ENCODE peak calls at places on chromosomes 2 and 18, in eight cellular contexts. One of them, this sample, is unnamed. For H3K4me1, the result is how much of the 10 kb centered on the place peaks cover.

GRCh38 chr2:227653419-227653818 is 13.2 kb upstream of the SCYGR5 start:
- DNase-seq in hepatocyte: peak
- DNase-seq in OCI-LY7: no peak
- DNase-seq in GM23338: no peak
- DNase-seq in MM.1S: no peak
- DNase-seq in neural progenitor cell: no peak
- DNase-seq in PC-3: no peak
- DNase-seq in HCT116: no peak
- DNase-seq in this sample: peak

GRCh38 chr2:48165066-48165753 is 258.9 kb upstream of the FBXO11 start:
- DNase-seq in hepatocyte: no peak
- DNase-seq in OCI-LY7: no peak
- DNase-seq in GM23338: no peak
- DNase-seq in MM.1S: no peak
- DNase-seq in neural progenitor cell: no peak
- DNase-seq in PC-3: no peak
- DNase-seq in HCT116: no peak
- DNase-seq in this sample: no peak

GRCh38 chr2:84832772-84833461 is 48.0 kb downstream of the TRABD2A start:
- DNase-seq in hepatocyte: no peak
- DNase-seq in OCI-LY7: peak
- DNase-seq in GM23338: peak
- DNase-seq in MM.1S: no peak
- DNase-seq in neural progenitor cell: peak
- DNase-seq in PC-3: no peak
- DNase-seq in HCT116: no peak
- DNase-seq in this sample: no peak

GRCh38 chr2:127659408-127660290 is 13.7 kb downstream of the GPR17 start:
- DNase-seq in hepatocyte: no peak
- DNase-seq in OCI-LY7: no peak
- DNase-seq in GM23338: no peak
- DNase-seq in MM.1S: no peak
- DNase-seq in neural progenitor cell: no peak
- DNase-seq in PC-3: no peak
- DNase-seq in HCT116: no peak
- DNase-seq in this sample: no peak

GRCh38 chr2:85971369-85971768 is 82.6 kb upstream of the ST3GAL5 start:
- DNase-seq in hepatocyte: no peak
- DNase-seq in OCI-LY7: no peak
- DNase-seq in GM23338: no peak
- DNase-seq in MM.1S: no peak
- DNase-seq in neural progenitor cell: no peak
- DNase-seq in PC-3: peak
- DNase-seq in HCT116: no peak
- DNase-seq in this sample: peak

GRCh38 chr18:21141678-21142422 is 30.2 kb upstream of the ROCK1 start:
- DNase-seq in hepatocyte: no peak
- DNase-seq in OCI-LY7: no peak
- DNase-seq in GM23338: peak
- DNase-seq in MM.1S: no peak
- DNase-seq in neural progenitor cell: no peak
- DNase-seq in PC-3: no peak
- DNase-seq in HCT116: no peak
- DNase-seq in this sample: peak

GRCh38 chr2:240435457-240435954 is at the start of gene GPC1:
- DNase-seq in hepatocyte: peak
- DNase-seq in OCI-LY7: peak
- DNase-seq in GM23338: peak
- DNase-seq in MM.1S: peak
- DNase-seq in neural progenitor cell: peak
- DNase-seq in PC-3: peak
- DNase-seq in HCT116: peak
- DNase-seq in this sample: peak

GRCh38 chr2:1620081-1620480 is 124.2 kb downstream of the PXDN start:
- DNase-seq in hepatocyte: no peak
- DNase-seq in OCI-LY7: no peak
- DNase-seq in GM23338: no peak
- DNase-seq in MM.1S: no peak
- DNase-seq in neural progenitor cell: no peak
- DNase-seq in PC-3: no peak
- DNase-seq in HCT116: no peak
- DNase-seq in this sample: no peak

GRCh38 chr2:60212174-60212945 is 341.1 kb downstream of the BCL11A start:
- DNase-seq in hepatocyte: no peak
- DNase-seq in OCI-LY7: no peak
- DNase-seq in GM23338: no peak
- DNase-seq in MM.1S: no peak
- DNase-seq in neural progenitor cell: no peak
- DNase-seq in PC-3: no peak
- DNase-seq in HCT116: no peak
- DNase-seq in this sample: no peak

GRCh38 chr2:122704109-122704563 is 948.7 kb downstream of the TSN start:
- DNase-seq in hepatocyte: no peak
- DNase-seq in OCI-LY7: no peak
- DNase-seq in GM23338: no peak
- DNase-seq in MM.1S: no peak
- DNase-seq in neural progenitor cell: no peak
- DNase-seq in PC-3: no peak
- DNase-seq in HCT116: no peak
- DNase-seq in this sample: no peak

GRCh38 chr2:200483729-200484198 is 26.1 kb downstream of the KCTD18 start:
- DNase-seq in hepatocyte: peak
- DNase-seq in OCI-LY7: peak
- DNase-seq in GM23338: peak
- DNase-seq in MM.1S: no peak
- DNase-seq in neural progenitor cell: peak
- DNase-seq in PC-3: peak
- DNase-seq in HCT116: peak
- DNase-seq in this sample: peak

DNA sequence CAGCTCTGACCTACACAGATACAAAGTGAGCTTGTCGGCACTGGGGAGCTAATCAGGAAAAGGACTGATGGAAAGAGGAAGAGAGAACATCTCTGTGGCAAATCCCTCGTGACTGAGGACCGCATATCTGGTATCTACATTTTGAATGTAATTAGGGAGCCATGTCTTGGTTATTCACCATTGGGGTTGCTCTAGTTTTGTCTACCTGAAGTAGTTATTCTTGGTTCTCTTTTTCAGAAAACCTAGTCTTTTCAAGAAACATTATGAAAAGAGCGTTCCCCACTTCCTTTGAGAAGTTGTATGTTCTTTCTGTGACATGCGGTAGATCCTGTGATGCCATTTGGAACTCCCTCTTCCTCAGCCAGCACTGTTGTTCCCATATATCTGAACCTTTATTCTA is 104.4 kb downstream of the DOCK10 start:
- DNase-seq in hepatocyte: no peak
- DNase-seq in OCI-LY7: peak
- DNase-seq in GM23338: peak
- DNase-seq in MM.1S: no peak
- DNase-seq in neural progenitor cell: no peak
- DNase-seq in PC-3: no peak
- DNase-seq in HCT116: no peak
- DNase-seq in this sample: no peak
- H3K4me1 ChIP-seq in hepatocyte: under half
- H3K4me1 ChIP-seq in OCI-LY7: under half
- H3K4me1 ChIP-seq in GM23338: under half
- H3K4me1 ChIP-seq in MM.1S: under half
- H3K4me1 ChIP-seq in neural progenitor cell: half or more
- H3K4me1 ChIP-seq in PC-3: under half
- H3K4me1 ChIP-seq in HCT116: under half
- H3K4me1 ChIP-seq in this sample: under half

GRCh38 chr2:207054521-207054920 is 111.2 kb downstream of the KLF7 start:
- DNase-seq in hepatocyte: no peak
- DNase-seq in OCI-LY7: no peak
- DNase-seq in GM23338: no peak
- DNase-seq in MM.1S: no peak
- DNase-seq in neural progenitor cell: no peak
- DNase-seq in PC-3: peak
- DNase-seq in HCT116: no peak
- DNase-seq in this sample: peak
- TF ChIP-seq EZH2phosphoT487 in hepatocyte: no peak
- TF ChIP-seq EZH2phosphoT487 in OCI-LY7: no peak
- TF ChIP-seq EZH2phosphoT487 in GM23338: no peak
- TF ChIP-seq EZH2phosphoT487 in MM.1S: no peak
- TF ChIP-seq EZH2phosphoT487 in neural progenitor cell: no peak
- TF ChIP-seq EZH2phosphoT487 in PC-3: no peak
- TF ChIP-seq EZH2phosphoT487 in HCT116: no peak
- TF ChIP-seq EZH2phosphoT487 in this sample: no peak

DNA sequence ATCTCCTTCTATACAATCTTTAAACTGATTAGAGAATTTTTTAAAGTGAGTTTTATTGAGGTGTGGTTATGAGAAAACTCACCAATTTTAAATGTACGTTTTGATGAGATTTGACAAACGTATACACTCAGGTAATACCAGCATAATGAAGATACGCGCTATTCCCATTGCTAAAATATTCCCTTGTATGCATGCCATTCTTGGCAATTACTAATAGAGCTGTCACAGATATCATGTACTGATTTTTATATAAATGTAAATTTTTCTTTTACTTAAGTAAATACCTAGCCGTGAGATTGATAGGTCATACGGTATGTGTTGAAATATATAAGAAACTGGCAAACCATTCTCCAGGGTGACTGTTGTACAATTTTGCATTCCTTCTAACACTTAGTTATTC is 384.7 kb downstream of the PTH2R start:
- DNase-seq in hepatocyte: no peak
- DNase-seq in OCI-LY7: no peak
- DNase-seq in GM23338: no peak
- DNase-seq in MM.1S: no peak
- DNase-seq in neural progenitor cell: no peak
- DNase-seq in PC-3: no peak
- DNase-seq in HCT116: no peak
- DNase-seq in this sample: no peak
- H2AFZ ChIP-seq in hepatocyte: no peak
- H2AFZ ChIP-seq in OCI-LY7: no peak
- H2AFZ ChIP-seq in GM23338: no peak
- H2AFZ ChIP-seq in MM.1S: no peak
- H2AFZ ChIP-seq in neural progenitor cell: no peak
- H2AFZ ChIP-seq in PC-3: no peak
- H2AFZ ChIP-seq in HCT116: no peak
- H2AFZ ChIP-seq in this sample: no peak

GRCh38 chr2:181126311-181126710 is 145.9 kb downstream of the UBE2E3 start:
- DNase-seq in hepatocyte: no peak
- DNase-seq in OCI-LY7: no peak
- DNase-seq in GM23338: no peak
- DNase-seq in MM.1S: no peak
- DNase-seq in neural progenitor cell: no peak
- DNase-seq in PC-3: no peak
- DNase-seq in HCT116: no peak
- DNase-seq in this sample: no peak

GRCh38 chr2:181130686-181131085 is 150.3 kb downstream of the UBE2E3 start:
- DNase-seq in hepatocyte: no peak
- DNase-seq in OCI-LY7: no peak
- DNase-seq in GM23338: no peak
- DNase-seq in MM.1S: no peak
- DNase-seq in neural progenitor cell: no peak
- DNase-seq in PC-3: no peak
- DNase-seq in HCT116: no peak
- DNase-seq in this sample: peak

GRCh38 chr2:181125364-181125763 is 145.0 kb downstream of the UBE2E3 start:
- DNase-seq in hepatocyte: no peak
- DNase-seq in OCI-LY7: no peak
- DNase-seq in GM23338: no peak
- DNase-seq in MM.1S: no peak
- DNase-seq in neural progenitor cell: no peak
- DNase-seq in PC-3: no peak
- DNase-seq in HCT116: no peak
- DNase-seq in this sample: no peak

GRCh38 chr2:181129654-181130053 is 149.2 kb downstream of the UBE2E3 start:
- DNase-seq in hepatocyte: no peak
- DNase-seq in OCI-LY7: no peak
- DNase-seq in GM23338: peak
- DNase-seq in MM.1S: no peak
- DNase-seq in neural progenitor cell: no peak
- DNase-seq in PC-3: no peak
- DNase-seq in HCT116: no peak
- DNase-seq in this sample: no peak

GRCh38 chr2:181128199-181128598 is 147.8 kb downstream of the UBE2E3 start:
- DNase-seq in hepatocyte: no peak
- DNase-seq in OCI-LY7: no peak
- DNase-seq in GM23338: no peak
- DNase-seq in MM.1S: no peak
- DNase-seq in neural progenitor cell: no peak
- DNase-seq in PC-3: no peak
- DNase-seq in HCT116: no peak
- DNase-seq in this sample: no peak
- H3K4me1 ChIP-seq in hepatocyte: under half
- H3K4me1 ChIP-seq in OCI-LY7: under half
- H3K4me1 ChIP-seq in GM23338: under half
- H3K4me1 ChIP-seq in MM.1S: under half
- H3K4me1 ChIP-seq in neural progenitor cell: under half
- H3K4me1 ChIP-seq in PC-3: under half
- H3K4me1 ChIP-seq in HCT116: under half
- H3K4me1 ChIP-seq in this sample: under half

GRCh38 chr2:120472891-120473309 is 127.0 kb downstream of the INHBB start:
- DNase-seq in hepatocyte: peak
- DNase-seq in OCI-LY7: no peak
- DNase-seq in GM23338: no peak
- DNase-seq in MM.1S: no peak
- DNase-seq in neural progenitor cell: no peak
- DNase-seq in PC-3: peak
- DNase-seq in HCT116: no peak
- DNase-seq in this sample: peak
- TF ChIP-seq EZH2phosphoT487 in hepatocyte: no peak
- TF ChIP-seq EZH2phosphoT487 in OCI-LY7: no peak
- TF ChIP-seq EZH2phosphoT487 in GM23338: no peak
- TF ChIP-seq EZH2phosphoT487 in MM.1S: no peak
- TF ChIP-seq EZH2phosphoT487 in neural progenitor cell: no peak
- TF ChIP-seq EZH2phosphoT487 in PC-3: no peak
- TF ChIP-seq EZH2phosphoT487 in HCT116: no peak
- TF ChIP-seq EZH2phosphoT487 in this sample: no peak

DNA sequence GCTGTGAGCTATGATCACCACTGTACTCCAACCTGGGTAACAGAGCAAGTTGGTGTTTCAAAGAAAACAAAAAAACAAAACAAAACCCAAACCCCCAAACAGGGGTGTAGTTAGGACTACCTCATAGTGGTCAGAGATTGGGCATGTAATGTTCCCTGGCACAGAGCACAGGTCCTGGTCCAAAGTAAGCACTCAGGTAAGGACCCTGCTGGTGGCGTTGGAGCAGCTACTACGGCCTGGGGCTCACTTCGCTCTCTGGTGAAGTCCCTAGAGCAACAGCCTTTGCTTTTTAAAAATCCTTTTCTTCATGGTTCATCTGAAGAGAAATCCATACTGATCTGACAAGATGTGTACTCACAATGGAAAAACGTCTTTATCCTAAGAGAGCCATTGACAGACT is 130.4 kb downstream of the ZNF236 start:
- DNase-seq in hepatocyte: no peak
- DNase-seq in OCI-LY7: no peak
- DNase-seq in GM23338: no peak
- DNase-seq in MM.1S: no peak
- DNase-seq in neural progenitor cell: no peak
- DNase-seq in PC-3: no peak
- DNase-seq in HCT116: no peak
- DNase-seq in this sample: no peak
- H2AFZ ChIP-seq in hepatocyte: no peak
- H2AFZ ChIP-seq in OCI-LY7: no peak
- H2AFZ ChIP-seq in GM23338: no peak
- H2AFZ ChIP-seq in MM.1S: no peak
- H2AFZ ChIP-seq in neural progenitor cell: no peak
- H2AFZ ChIP-seq in PC-3: no peak
- H2AFZ ChIP-seq in HCT116: no peak
- H2AFZ ChIP-seq in this sample: no peak

GRCh38 chr2:236547725-236548124 is 21.9 kb upstream of the ACKR3 start:
- DNase-seq in hepatocyte: no peak
- DNase-seq in OCI-LY7: no peak
- DNase-seq in GM23338: no peak
- DNase-seq in MM.1S: no peak
- DNase-seq in neural progenitor cell: no peak
- DNase-seq in PC-3: no peak
- DNase-seq in HCT116: no peak
- DNase-seq in this sample: no peak
- H3K4me1 ChIP-seq in hepatocyte: under half
- H3K4me1 ChIP-seq in OCI-LY7: half or more
- H3K4me1 ChIP-seq in GM23338: under half
- H3K4me1 ChIP-seq in MM.1S: under half
- H3K4me1 ChIP-seq in neural progenitor cell: under half
- H3K4me1 ChIP-seq in PC-3: under half
- H3K4me1 ChIP-seq in HCT116: under half
- H3K4me1 ChIP-seq in this sample: under half

This sample was measured in GM23248.